ENCODE peak calls at places on chromosomes 4 and X, in four cellular contexts. Z is breast epithelium, M is astrocyte of the spinal cord, D is right atrium auricular region. K is an unnamed sample.

GRCh38 chr4:5905714-5906113 is 12.8 kb upstream of the CRMP1 start:
- DNase-seq in Z (no peak), M (no peak), D (no peak), K (no peak)

GRCh38 chr4:76326515-76326914 is 20.0 kb downstream of the STBD1 start:
- DNase-seq in Z (no peak), M (no peak), D (no peak), K (no peak)

GRCh38 chrX:68665502-68665901 is 18.0 kb downstream of the STARD8 start:
- DNase-seq in Z (no peak), M (no peak), D (no peak), K (no peak)

GRCh38 chr4:73726000-73726399 is 14.4 kb upstream of the CXCL8 start:
- DNase-seq in Z (no peak), M (peak), D (no peak), K (no peak)

GRCh38 chr4:125728568-125728967 is 413.8 kb downstream of the FAT4 start:
- DNase-seq in Z (no peak), M (peak), D (no peak), K (no peak)

GRCh38 chr4:75844151-75844662 is 58.0 kb downstream of the PPEF2 start:
- DNase-seq in Z (no peak), M (peak), D (no peak), K (no peak)

GRCh38 chr4:140281828-140282227 is 91.6 kb upstream of the SCOC start:
- DNase-seq in Z (no peak), M (no peak), D (no peak), K (no peak)

GRCh38 chr4:126958482-126958881 is 674.3 kb upstream of the INTU start:
- DNase-seq in Z (no peak), M (no peak), D (no peak), K (no peak)

GRCh38 chr4:183600189-183600685 is 58.7 kb downstream of the RWDD4 start:
- DNase-seq in Z (no peak), M (no peak), D (no peak), K (no peak)

GRCh38 chr4:148021706-148022105 is 289.8 kb downstream of the ARHGAP10 start:
- DNase-seq in Z (no peak), M (no peak), D (no peak), K (no peak)

GRCh38 chr4:14831447-14831846 is 170.8 kb upstream of the CPEB2 start:
- DNase-seq in Z (no peak), M (no peak), D (no peak), K (no peak)

GRCh38 chrX:136779346-136779781 is 1.4 kb downstream of the ARHGEF6 start:
- DNase-seq in Z (no peak), M (no peak), D (no peak), K (no peak)

GRCh38 chr4:22500128-22500611 is 15.7 kb downstream of the ADGRA3 start:
- DNase-seq in Z (peak), M (no peak), D (no peak), K (no peak)

GRCh38 chr4:106312997-106313522 is 2.9 kb downstream of the TBCK start:
- DNase-seq in Z (no peak), M (no peak), D (no peak), K (no peak)

GRCh38 chr4:112840061-112840460 is 203.1 kb downstream of the LARP7 start:
- DNase-seq in Z (no peak), M (peak), D (no peak), K (no peak)

GRCh38 chr4:3399277-3400194 is 42.2 kb upstream of the HGFAC start:
- DNase-seq in Z (no peak), M (peak), D (no peak), K (no peak)

GRCh38 chr4:185708348-185708747 is 103.6 kb downstream of the SORBS2 start:
- DNase-seq in Z (no peak), M (peak), D (no peak), K (no peak)

GRCh38 chr4:687975-688694 is 816 bp downstream of the SLC49A3 start:
- DNase-seq in Z (no peak), M (no peak), D (no peak), K (no peak)

GRCh38 chr4:101791189-101791572 is 651 bp downstream of the BANK1 start:
- DNase-seq in Z (no peak), M (no peak), D (no peak), K (no peak)

GRCh38 chr4:48008021-48008596 is 8.4 kb downstream of the CNGA1 start:
- DNase-seq in Z (no peak), M (peak), D (no peak), K (no peak)

GRCh38 chr4:21184788-21185187 is 484.5 kb downstream of the PACRGL start:
- DNase-seq in Z (no peak), M (no peak), D (no peak), K (no peak)

GRCh38 chr4:173731257-173731656 is 201.2 kb upstream of the HAND2 start:
- DNase-seq in Z (no peak), M (no peak), D (no peak), K (no peak)

GRCh38 chrX:46381630-46382029 is 163.6 kb downstream of the ZNF674 start:
- DNase-seq in Z (no peak), M (no peak), D (no peak), K (peak)

GRCh38 chrX:72313757-72314156 is 8.0 kb upstream of the CITED1 start:
- DNase-seq in Z (no peak), M (no peak), D (no peak), K (no peak)

GRCh38 chr4:138561906-138562305 is 319.8 kb upstream of the SLC7A11 start:
- DNase-seq in Z (no peak), M (no peak), D (no peak), K (no peak)

GRCh38 chr4:76950846-76951321 is 1.3 kb downstream of the SEPTIN11 start:
- DNase-seq in Z (no peak), M (peak), D (no peak), K (no peak)

GRCh38 chr4:86846921-86847320 is 2.3 kb downstream of the SLC10A6 start:
- DNase-seq in Z (no peak), M (peak), D (no peak), K (no peak)

GRCh38 chr4:17082186-17082585 is 183.7 kb upstream of the LDB2 start:
- DNase-seq in Z (no peak), M (no peak), D (no peak), K (no peak)

GRCh38 chr4:186653973-186654372 is 69.7 kb downstream of the FAT1 start:
- DNase-seq in Z (no peak), M (no peak), D (no peak), K (no peak)

GRCh38 chr4:14592950-14593349 is 409.3 kb upstream of the CPEB2 start:
- DNase-seq in Z (no peak), M (no peak), D (no peak), K (no peak)

GRCh38 chr4:7194251-7195137 is 2.2 kb downstream of the SORCS2 start:
- DNase-seq in Z (no peak), M (no peak), D (no peak), K (no peak)

GRCh38 chr4:127781303-127782024 is 658 bp upstream of the HSPA4L start:
- DNase-seq in Z (peak), M (peak), D (peak), K (no peak)

GRCh38 chr4:83852085-83852451 is 316.2 kb downstream of the GPAT3 start:
- DNase-seq in Z (no peak), M (peak), D (no peak), K (no peak)

GRCh38 chr4:83850435-83850834 is 314.5 kb downstream of the GPAT3 start:
- DNase-seq in Z (no peak), M (peak), D (no peak), K (no peak)

GRCh38 chr4:83858121-83858520 is 322.2 kb downstream of the GPAT3 start:
- DNase-seq in Z (no peak), M (peak), D (no peak), K (no peak)

GRCh38 chr4:83851261-83852084 is 315.6 kb downstream of the GPAT3 start:
- DNase-seq in Z (no peak), M (peak), D (no peak), K (no peak)

GRCh38 chr4:83855044-83855443 is 319.1 kb downstream of the GPAT3 start:
- DNase-seq in Z (peak), M (peak), D (no peak), K (no peak)
- TF ChIP-seq CTCF in Z (no peak), M (no peak), D (no peak), K (no peak)

DNA sequence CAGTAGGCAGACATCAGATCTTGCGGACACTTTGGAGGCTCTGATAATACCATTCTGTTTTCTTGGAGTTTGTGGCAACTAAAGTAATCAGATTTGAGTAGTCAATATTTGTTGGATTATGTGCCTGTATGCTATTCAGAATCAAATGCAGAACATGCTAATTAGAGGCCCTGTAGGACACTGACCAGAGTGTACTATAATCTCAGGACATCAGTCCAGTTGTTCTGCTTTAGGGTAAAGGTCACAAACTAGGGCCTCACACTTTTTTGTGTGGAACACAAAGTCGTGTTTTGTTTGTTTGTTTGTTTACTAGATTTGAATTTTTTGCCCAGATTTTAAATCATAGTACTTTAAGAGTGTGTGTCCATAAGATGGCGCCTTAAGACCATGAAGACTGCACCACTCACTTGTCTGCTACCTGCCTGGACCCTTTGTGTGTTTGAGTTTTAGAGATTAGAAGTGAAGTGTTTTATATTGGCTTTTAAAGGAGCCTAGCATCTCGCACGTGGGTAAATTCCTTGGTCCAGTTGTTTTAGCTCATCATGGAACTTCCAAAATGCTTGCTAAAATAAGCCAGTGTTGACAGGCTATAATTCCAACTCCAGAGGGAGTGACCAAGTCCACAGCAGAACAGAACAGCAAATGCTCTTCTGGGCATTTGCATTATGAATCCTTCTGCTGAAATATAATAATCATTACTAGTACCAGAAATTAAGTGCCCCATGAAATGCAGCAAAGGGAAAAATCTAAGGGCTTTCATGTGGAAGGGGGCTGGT is 34.7 kb downstream of the IL13RA1 start:
- DNase-seq in Z (no peak), M (no peak), D (no peak), K (no peak)
- TF ChIP-seq CTCF in Z (no peak), M (no peak), D (peak), K (no peak)

DNA sequence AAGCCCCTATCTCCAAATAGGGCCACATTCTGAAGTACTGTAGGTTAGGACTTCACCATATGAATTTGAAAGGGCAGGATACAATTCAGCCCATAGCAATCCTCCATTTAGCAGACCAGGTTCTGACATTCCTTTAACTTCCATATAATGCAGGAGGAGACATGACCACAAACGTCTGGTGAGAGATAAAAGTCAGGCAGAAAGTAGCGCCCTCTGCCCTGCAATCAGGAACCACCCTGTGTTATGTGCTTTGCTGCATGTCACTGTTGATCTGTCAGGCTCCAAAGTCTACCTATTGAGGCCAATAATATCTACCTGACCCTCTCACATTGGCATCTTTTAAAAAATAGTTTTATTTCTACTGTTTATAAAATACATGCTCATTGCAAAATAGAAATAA is 30.2 kb upstream of the SEPSECS start:
- DNase-seq in Z (no peak), M (no peak), D (no peak), K (no peak)
- TF ChIP-seq CTCF in Z (no peak), M (no peak), D (no peak), K (no peak)

GRCh38 chrX:41291309-41291708 is 42.7 kb upstream of the DDX3X start:
- DNase-seq in Z (no peak), M (no peak), D (no peak), K (no peak)

GRCh38 chrX:41293269-41293668 is 40.7 kb upstream of the DDX3X start:
- DNase-seq in Z (no peak), M (no peak), D (no peak), K (no peak)
- TF ChIP-seq CTCF in Z (no peak), M (peak), D (no peak), K (no peak)

DNA sequence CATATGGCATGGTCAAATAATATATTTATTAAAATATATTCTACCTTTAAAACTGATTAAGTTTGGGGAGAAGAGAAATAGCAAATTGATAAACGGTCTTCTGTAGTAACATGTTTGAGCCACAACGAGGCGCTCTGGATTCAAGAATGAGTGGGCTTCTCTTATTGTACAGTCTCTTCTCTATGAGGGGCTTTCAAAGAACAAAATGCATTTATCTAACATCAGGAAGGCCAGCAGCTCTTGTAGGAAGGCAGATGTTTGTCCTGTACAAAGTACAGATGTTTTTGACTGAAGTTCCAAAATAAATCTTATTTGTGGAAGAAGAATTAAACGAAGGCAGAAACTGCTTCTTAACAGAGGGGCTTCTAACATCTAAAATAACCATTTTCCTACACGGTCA is 153.6 kb downstream of the RASL11B start:
- DNase-seq in Z (no peak), M (peak), D (no peak), K (no peak)
- TF ChIP-seq CTCF in Z (peak), M (peak), D (peak), K (no peak)

DNA sequence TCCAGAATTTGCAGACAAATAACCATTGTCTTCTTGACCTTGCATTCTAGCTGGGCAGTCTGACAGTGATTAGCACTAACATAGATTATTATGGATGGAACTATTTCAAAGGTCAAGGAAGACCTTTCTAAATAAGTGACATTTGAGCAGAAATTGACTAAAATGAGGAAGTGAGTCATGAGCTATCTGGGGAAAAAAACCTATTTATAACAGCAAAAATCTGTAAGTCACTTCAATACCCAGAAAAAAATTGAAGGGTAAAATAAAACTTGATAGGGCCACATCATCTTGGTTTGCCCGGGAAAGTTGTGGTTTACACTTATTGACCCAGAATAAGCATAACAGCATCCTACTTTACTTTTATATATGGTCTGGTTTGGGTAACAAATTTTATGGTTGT is 414.6 kb upstream of the HS3ST1 start:
- DNase-seq in Z (no peak), M (no peak), D (no peak), K (no peak)
- TF ChIP-seq CTCF in Z (no peak), M (no peak), D (no peak), K (no peak)

GRCh38 chr4:88200186-88200585 is 41.7 kb upstream of the ABCG2 start:
- DNase-seq in Z (no peak), M (no peak), D (no peak), K (no peak)

GRCh38 chr4:88204882-88205281 is 46.4 kb upstream of the ABCG2 start:
- DNase-seq in Z (no peak), M (no peak), D (no peak), K (no peak)

GRCh38 chr4:88208146-88208545 is 49.7 kb upstream of the ABCG2 start:
- DNase-seq in Z (no peak), M (no peak), D (no peak), K (no peak)

GRCh38 chr4:88196523-88197185 is 38.2 kb upstream of the ABCG2 start:
- DNase-seq in Z (no peak), M (no peak), D (no peak), K (no peak)

GRCh38 chr4:88202443-88202842 is 44.0 kb upstream of the ABCG2 start:
- DNase-seq in Z (no peak), M (no peak), D (no peak), K (no peak)
- TF ChIP-seq CTCF in Z (no peak), M (no peak), D (no peak), K (no peak)

DNA sequence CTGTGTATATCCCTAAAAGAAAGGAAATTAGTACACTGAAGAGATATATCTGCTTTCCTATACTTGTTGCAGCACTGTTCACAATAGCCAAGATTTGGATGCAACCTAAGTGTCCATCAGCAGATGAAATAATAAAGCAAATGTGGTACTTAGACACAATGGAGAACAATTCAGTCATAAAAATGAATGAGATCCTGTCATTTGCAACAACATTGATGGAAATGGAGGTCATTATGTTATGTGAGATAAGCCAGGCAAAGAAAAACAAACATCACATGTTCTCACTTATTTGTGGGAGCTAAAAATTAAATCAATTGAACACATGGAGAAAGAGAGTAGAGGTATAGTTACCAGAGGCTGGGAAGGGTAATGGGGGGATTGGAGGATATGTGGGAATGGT is 611.9 kb downstream of the STPG2 start:
- DNase-seq in Z (no peak), M (no peak), D (no peak), K (no peak)
- TF ChIP-seq CTCF in Z (no peak), M (no peak), D (no peak), K (no peak)

DNA sequence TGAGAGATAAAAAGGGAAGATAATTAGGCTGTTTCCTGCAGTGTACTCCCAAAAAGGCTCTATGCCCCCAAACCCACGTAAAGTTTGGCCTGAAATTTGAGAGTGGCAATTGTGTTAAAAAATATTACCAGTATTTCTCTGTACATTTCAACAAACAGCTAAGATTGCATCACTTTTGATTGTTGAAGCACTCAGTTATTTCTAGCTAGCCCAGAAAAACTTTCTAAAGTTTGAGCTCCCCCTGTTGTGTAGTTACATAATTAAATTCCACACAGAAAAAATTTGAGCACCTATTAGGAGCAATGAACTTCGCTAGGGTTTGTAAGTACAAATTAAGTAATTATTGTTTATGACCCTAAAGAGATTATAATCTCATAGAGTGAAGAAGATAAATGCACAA is 109.4 kb downstream of the DLG3 start:
- DNase-seq in Z (no peak), M (peak), D (no peak), K (no peak)
- TF ChIP-seq CTCF in Z (no peak), M (no peak), D (peak), K (no peak)

GRCh38 chrX:131729295-131729694 is 185.4 kb downstream of the OR13H1 start:
- DNase-seq in Z (peak), M (peak), D (peak), K (no peak)

GRCh38 chrX:131739823-131740222 is 195.9 kb downstream of the OR13H1 start:
- DNase-seq in Z (no peak), M (no peak), D (no peak), K (no peak)

GRCh38 chrX:131735127-131735526 is 191.3 kb downstream of the OR13H1 start:
- DNase-seq in Z (no peak), M (peak), D (no peak), K (no peak)

GRCh38 chrX:131734621-131735020 is 190.7 kb downstream of the OR13H1 start:
- DNase-seq in Z (peak), M (peak), D (no peak), K (peak)
- TF ChIP-seq CTCF in Z (peak), M (peak), D (peak), K (no peak)

K was measured in CD4-positive, alpha-beta T cell.